ENCODE peak calls at places on chromosome 7, in eight cellular contexts. V is astrocyte, B is A549, Z is BJ, T is fibroblast of the aortic adventitia, P is foreskin fibroblast, A is NB4, J is AG09309. E is an unnamed sample.

GRCh38 chr7:123692471-123692877 is 36.8 kb downstream of the LMOD2 start:
- DNase-seq in T (no peak), V (no peak), A (no peak), J (no peak), B (no peak), P (no peak), Z (no peak), E (no peak)

GRCh38 chr7:73831656-73832579 is 1.1 kb downstream of the CLDN4 start:
- DNase-seq in B (no peak), J (no peak), T (no peak), V (no peak), A (no peak), Z (no peak), P (no peak), E (peak; percentile 80)

GRCh38 chr7:25675789-25676474 is 447.6 kb upstream of the NPVF start:
- DNase-seq in T (no peak), B (no peak), P (no peak), A (no peak), V (no peak), J (no peak), Z (no peak), E (peak; percentile 63)

GRCh38 chr7:125149151-125149550 is 219.5 kb upstream of the POT1 start:
- DNase-seq in T (peak; percentile 8), Z (no peak), J (no peak), B (no peak), A (no peak), P (no peak), V (peak; percentile 12), E (no peak)

GRCh38 chr7:64515781-64516180 is 47.1 kb downstream of the ZNF680 start:
- DNase-seq in Z (no peak), A (no peak), V (no peak), T (no peak), P (no peak), J (no peak), B (no peak), E (no peak)

GRCh38 chr7:80583901-80584300 is 54.5 kb upstream of the CD36 start:
- DNase-seq in Z (no peak), B (no peak), V (no peak), P (peak; percentile 32), A (no peak), T (peak; percentile 58), J (no peak), E (no peak)

GRCh38 chr7:12719978-12720377 is 32.5 kb downstream of the ARL4A start:
- DNase-seq in V (no peak), B (no peak), J (no peak), T (peak; percentile 47), A (peak; percentile 79), Z (no peak), P (no peak), E (no peak)

GRCh38 chr7:78019457-78020130 is 221.0 kb downstream of the PHTF2 start:
- DNase-seq in T (peak; percentile 78), V (peak; percentile 80), Z (no peak), P (peak; percentile 61), B (peak; percentile 93), J (peak; percentile 46), A (peak; percentile 85), E (peak; percentile 93)

GRCh38 chr7:91396-92158 is 100.8 kb upstream of the FAM20C start:
- DNase-seq in B (no peak), T (no peak), P (no peak), A (no peak), J (no peak), Z (no peak), V (no peak), E (no peak)

GRCh38 chr7:135768990-135769389 is 20.4 kb upstream of the FAM180A start:
- DNase-seq in P (no peak), V (no peak), J (no peak), Z (no peak), A (no peak), T (no peak), B (no peak), E (no peak)
- H3K4me3 ChIP-seq in P (no peak overlapping the region), V (no peak overlapping the region), J (no peak overlapping the region), Z (no peak overlapping the region), A (no peak overlapping the region), T (no peak overlapping the region), B (no peak overlapping the region), E (no peak overlapping the region)

DNA sequence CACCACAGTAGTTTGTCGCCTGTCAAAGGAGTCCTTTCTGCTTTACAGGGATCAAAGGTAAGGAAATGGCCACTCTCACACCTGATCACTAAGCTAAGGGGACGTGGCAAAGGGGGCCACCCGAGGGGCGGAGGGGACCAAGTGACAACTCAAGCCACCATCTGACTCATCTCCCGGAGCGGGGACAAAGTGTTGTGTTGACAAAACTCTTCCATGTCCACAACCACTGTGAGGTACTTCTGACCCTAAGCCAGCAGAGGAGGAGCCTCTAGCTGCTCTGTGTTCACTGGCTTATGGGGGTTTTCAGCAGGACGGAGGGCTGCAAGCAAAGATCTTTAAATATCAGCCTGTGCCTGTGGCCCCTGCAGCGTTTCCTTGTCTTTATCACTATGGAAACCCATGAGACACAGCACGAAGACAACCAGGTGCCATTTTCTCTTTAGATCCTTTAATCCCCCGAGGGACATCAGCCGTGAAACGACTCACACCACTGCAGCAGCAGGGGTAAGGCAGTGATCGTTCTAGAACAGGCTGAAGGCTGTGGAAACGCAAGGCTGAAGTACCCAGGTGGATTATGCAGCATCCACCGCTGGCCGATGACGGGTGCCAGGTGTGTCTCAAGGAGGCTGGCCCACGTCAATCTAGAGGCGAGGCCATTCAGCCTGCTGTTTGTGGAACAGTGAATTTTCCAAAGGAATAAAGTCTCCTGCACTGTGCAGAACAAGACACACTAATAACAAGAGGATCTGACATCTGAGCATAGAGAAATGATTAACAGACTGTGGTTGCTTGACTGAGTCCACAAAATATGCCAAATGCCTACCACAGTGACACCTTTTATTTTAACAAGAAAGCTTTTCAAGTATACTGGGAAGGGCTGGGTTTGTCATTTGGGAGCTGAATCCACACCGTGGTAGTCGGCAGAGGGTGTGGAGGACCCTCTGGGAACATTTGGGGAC is 26.6 kb upstream of the DDC start:
- DNase-seq in J (no peak), P (no peak), Z (no peak), A (no peak), T (no peak), V (no peak), B (no peak), E (peak; percentile 30)
- H3K4me3 ChIP-seq in J (no peak overlapping the region), P (no peak overlapping the region), Z (no peak overlapping the region), A (no peak overlapping the region), T (no peak overlapping the region), V (no peak overlapping the region), B (no peak overlapping the region), E (no peak overlapping the region)

DNA sequence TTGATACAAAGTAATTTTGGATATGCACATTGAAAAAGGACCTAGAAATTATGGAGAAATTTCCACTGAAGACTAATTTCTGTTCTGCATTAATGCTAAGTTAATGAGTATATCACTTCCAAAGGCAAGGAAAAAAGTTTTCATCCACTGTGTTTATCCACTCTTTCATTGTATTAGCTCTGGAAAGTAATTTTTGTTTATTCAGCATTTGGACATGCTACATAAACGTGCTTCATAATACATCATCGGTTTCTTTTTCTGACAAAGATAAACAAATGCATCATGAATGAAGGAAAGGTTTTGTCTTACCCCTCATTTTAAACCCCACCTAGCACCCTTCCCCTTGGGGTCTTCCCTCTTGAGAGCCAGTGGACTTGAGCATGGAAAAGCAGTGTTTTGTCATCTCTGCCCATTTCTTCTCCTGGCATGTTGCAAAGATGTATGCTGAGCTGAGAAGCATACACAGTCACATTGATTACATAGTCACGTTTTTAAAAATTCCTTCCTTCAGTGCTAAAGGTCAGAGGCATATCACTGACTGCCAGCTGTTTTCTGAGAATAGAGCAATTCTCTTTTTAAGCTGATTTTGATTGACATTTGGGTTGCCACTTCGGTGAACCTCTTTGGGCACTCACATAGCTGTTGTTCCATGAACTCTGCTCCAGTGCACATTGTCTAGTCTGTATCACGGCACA is 65.9 kb upstream of the C7orf33 start:
- DNase-seq in P (no peak), A (no peak), B (no peak), V (no peak), T (no peak), Z (no peak), J (no peak), E (peak; percentile 10)
- H3K4me3 ChIP-seq in P (no peak overlapping the region), A (no peak overlapping the region), B (no peak overlapping the region), V (no peak overlapping the region), T (no peak overlapping the region), Z (no peak overlapping the region), J (no peak overlapping the region), E (no peak overlapping the region)

DNA sequence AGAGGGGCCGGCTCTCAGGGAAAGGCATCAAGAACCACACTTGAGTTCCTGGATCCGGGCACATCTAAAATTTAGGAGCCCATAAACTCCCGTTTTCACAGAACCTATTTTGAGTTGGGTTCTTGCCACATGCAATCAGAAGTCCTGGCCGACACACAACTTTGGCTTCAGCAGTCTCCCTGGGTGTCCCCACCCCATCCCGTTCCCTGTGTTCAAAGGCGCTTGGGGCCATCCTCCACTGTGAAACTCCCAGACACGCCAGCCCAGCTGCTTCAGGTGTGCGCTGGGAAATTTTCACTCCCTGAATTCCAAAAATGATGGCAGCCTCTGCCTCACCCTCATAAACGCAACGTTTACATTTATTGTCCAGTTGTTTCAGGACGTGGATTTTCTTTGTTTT is 8.4 kb upstream of the ZFAND2A start:
- DNase-seq in T (no peak), B (no peak), J (no peak), Z (no peak), P (no peak), A (no peak), V (no peak), E (no peak)
- H3K4me3 ChIP-seq in T (no peak overlapping the region), B (no peak overlapping the region), J (no peak overlapping the region), Z (no peak overlapping the region), P (no peak overlapping the region), A (peak overlapping the region; percentile 88), V (no peak overlapping the region), E (no peak overlapping the region)

GRCh38 chr7:90995996-90996395 is 268.2 kb upstream of the FZD1 start:
- DNase-seq in J (no peak), P (no peak), A (no peak), Z (no peak), T (no peak), V (no peak), B (no peak), E (no peak)

GRCh38 chr7:90988523-90988922 is 275.7 kb upstream of the FZD1 start:
- DNase-seq in Z (no peak), V (no peak), B (no peak), P (no peak), J (no peak), A (no peak), T (no peak), E (no peak)

GRCh38 chr7:90988996-90989765 is 275.1 kb upstream of the FZD1 start:
- DNase-seq in Z (no peak), J (no peak), A (no peak), V (no peak), B (no peak), P (no peak), T (no peak), E (no peak)

GRCh38 chr7:90994601-90995000 is 269.6 kb upstream of the FZD1 start:
- DNase-seq in P (no peak), T (no peak), Z (no peak), A (peak; percentile 57), J (no peak), V (no peak), B (no peak), E (no peak)

GRCh38 chr7:90994121-90994520 is 270.1 kb upstream of the FZD1 start:
- DNase-seq in T (no peak), J (no peak), A (no peak), V (no peak), B (no peak), Z (no peak), P (no peak), E (no peak)
- H3K4me3 ChIP-seq in T (no peak overlapping the region), J (no peak overlapping the region), A (no peak overlapping the region), V (no peak overlapping the region), B (no peak overlapping the region), Z (no peak overlapping the region), P (no peak overlapping the region), E (no peak overlapping the region)